ENCODE peak calls at places on chromosomes 7 and 10, in five cellular contexts. One of them, this sample, is unnamed.

GRCh38 chr10:133475821-133476640 is 22.3 kb downstream of the SCART1 start:
- DNase-seq in fibroblast of the conjunctiva: no peak
- DNase-seq in MV-4-11: no peak
- DNase-seq in transverse colon: no peak
- DNase-seq in activated naive CD4-positive, alpha-beta T cell treated with anti-CD3 and anti-CD28 coated beads, Interleukin-2, amount 10 ng/mL, durations not matched to agents 7 days and 5 days: peak
- DNase-seq in this sample: no peak

GRCh38 chr10:12391191-12391590 is 41.8 kb downstream of the CAMK1D start:
- DNase-seq in MV-4-11: no peak
- DNase-seq in activated naive CD4-positive, alpha-beta T cell treated with anti-CD3 and anti-CD28 coated beads, Interleukin-2, amount 10 ng/mL, durations not matched to agents 7 days and 5 days: no peak
- DNase-seq in fibroblast of the conjunctiva: no peak
- DNase-seq in transverse colon: no peak
- DNase-seq in this sample: no peak

GRCh38 chr10:60390224-60390626 is 550 bp upstream of the ANK3 start:
- DNase-seq in activated naive CD4-positive, alpha-beta T cell treated with anti-CD3 and anti-CD28 coated beads, Interleukin-2, amount 10 ng/mL, durations not matched to agents 7 days and 5 days: no peak
- DNase-seq in fibroblast of the conjunctiva: no peak
- DNase-seq in MV-4-11: no peak
- DNase-seq in transverse colon: no peak
- DNase-seq in this sample: no peak

GRCh38 chr10:4826788-4827324 is 849 bp downstream of the AKR1E2 start:
- DNase-seq in MV-4-11: peak
- DNase-seq in fibroblast of the conjunctiva: no peak
- DNase-seq in activated naive CD4-positive, alpha-beta T cell treated with anti-CD3 and anti-CD28 coated beads, Interleukin-2, amount 10 ng/mL, durations not matched to agents 7 days and 5 days: no peak
- DNase-seq in transverse colon: no peak
- DNase-seq in this sample: no peak

GRCh38 chr7:114819629-114820362 is 102.1 kb upstream of the MDFIC start:
- DNase-seq in activated naive CD4-positive, alpha-beta T cell treated with anti-CD3 and anti-CD28 coated beads, Interleukin-2, amount 10 ng/mL, durations not matched to agents 7 days and 5 days: no peak
- DNase-seq in fibroblast of the conjunctiva: peak
- DNase-seq in MV-4-11: no peak
- DNase-seq in transverse colon: no peak
- DNase-seq in this sample: no peak

GRCh38 chr10:5550250-5550545 is 25.4 kb downstream of the CALML3 start:
- DNase-seq in MV-4-11: no peak
- DNase-seq in activated naive CD4-positive, alpha-beta T cell treated with anti-CD3 and anti-CD28 coated beads, Interleukin-2, amount 10 ng/mL, durations not matched to agents 7 days and 5 days: no peak
- DNase-seq in fibroblast of the conjunctiva: no peak
- DNase-seq in transverse colon: no peak
- DNase-seq in this sample: no peak

GRCh38 chr7:145212050-145212449 is 376.2 kb upstream of the TPK1 start:
- DNase-seq in activated naive CD4-positive, alpha-beta T cell treated with anti-CD3 and anti-CD28 coated beads, Interleukin-2, amount 10 ng/mL, durations not matched to agents 7 days and 5 days: no peak
- DNase-seq in transverse colon: no peak
- DNase-seq in fibroblast of the conjunctiva: peak
- DNase-seq in MV-4-11: no peak
- DNase-seq in this sample: no peak

GRCh38 chr7:12685550-12685949 is 1.9 kb upstream of the ARL4A start:
- DNase-seq in fibroblast of the conjunctiva: peak
- DNase-seq in activated naive CD4-positive, alpha-beta T cell treated with anti-CD3 and anti-CD28 coated beads, Interleukin-2, amount 10 ng/mL, durations not matched to agents 7 days and 5 days: peak
- DNase-seq in MV-4-11: peak
- DNase-seq in transverse colon: no peak
- DNase-seq in this sample: peak

GRCh38 chr10:14645239-14645960 is 129.3 kb downstream of the FAM107B start:
- DNase-seq in transverse colon: no peak
- DNase-seq in MV-4-11: no peak
- DNase-seq in activated naive CD4-positive, alpha-beta T cell treated with anti-CD3 and anti-CD28 coated beads, Interleukin-2, amount 10 ng/mL, durations not matched to agents 7 days and 5 days: no peak
- DNase-seq in fibroblast of the conjunctiva: no peak
- DNase-seq in this sample: no peak

GRCh38 chr10:114485695-114486400 is 81.5 kb upstream of the AFAP1L2 start:
- DNase-seq in MV-4-11: no peak
- DNase-seq in activated naive CD4-positive, alpha-beta T cell treated with anti-CD3 and anti-CD28 coated beads, Interleukin-2, amount 10 ng/mL, durations not matched to agents 7 days and 5 days: no peak
- DNase-seq in transverse colon: no peak
- DNase-seq in fibroblast of the conjunctiva: no peak
- DNase-seq in this sample: peak

GRCh38 chr10:4397337-4397736 is 428.7 kb upstream of the AKR1E2 start:
- DNase-seq in fibroblast of the conjunctiva: no peak
- DNase-seq in activated naive CD4-positive, alpha-beta T cell treated with anti-CD3 and anti-CD28 coated beads, Interleukin-2, amount 10 ng/mL, durations not matched to agents 7 days and 5 days: no peak
- DNase-seq in transverse colon: no peak
- DNase-seq in MV-4-11: no peak
- DNase-seq in this sample: no peak

GRCh38 chr10:18960466-18961079 is 88.0 kb upstream of the MALRD1 start:
- DNase-seq in fibroblast of the conjunctiva: no peak
- DNase-seq in transverse colon: no peak
- DNase-seq in activated naive CD4-positive, alpha-beta T cell treated with anti-CD3 and anti-CD28 coated beads, Interleukin-2, amount 10 ng/mL, durations not matched to agents 7 days and 5 days: no peak
- DNase-seq in MV-4-11: no peak
- DNase-seq in this sample: no peak

GRCh38 chr10:4034907-4035581 is 250.0 kb upstream of the KLF6 start:
- DNase-seq in transverse colon: peak
- DNase-seq in activated naive CD4-positive, alpha-beta T cell treated with anti-CD3 and anti-CD28 coated beads, Interleukin-2, amount 10 ng/mL, durations not matched to agents 7 days and 5 days: peak
- DNase-seq in fibroblast of the conjunctiva: no peak
- DNase-seq in MV-4-11: peak
- DNase-seq in this sample: no peak

GRCh38 chr7:122884186-122884585 is 2.1 kb downstream of the CADPS2 start:
- DNase-seq in fibroblast of the conjunctiva: no peak
- DNase-seq in transverse colon: no peak
- DNase-seq in activated naive CD4-positive, alpha-beta T cell treated with anti-CD3 and anti-CD28 coated beads, Interleukin-2, amount 10 ng/mL, durations not matched to agents 7 days and 5 days: no peak
- DNase-seq in MV-4-11: no peak
- DNase-seq in this sample: no peak

GRCh38 chr7:28211006-28211405 is 30.4 kb upstream of the JAZF1 start:
- DNase-seq in activated naive CD4-positive, alpha-beta T cell treated with anti-CD3 and anti-CD28 coated beads, Interleukin-2, amount 10 ng/mL, durations not matched to agents 7 days and 5 days: no peak
- DNase-seq in MV-4-11: no peak
- DNase-seq in transverse colon: no peak
- DNase-seq in fibroblast of the conjunctiva: no peak
- DNase-seq in this sample: no peak

GRCh38 chr10:2949948-2950354 is 117.4 kb upstream of the PFKP start:
- DNase-seq in activated naive CD4-positive, alpha-beta T cell treated with anti-CD3 and anti-CD28 coated beads, Interleukin-2, amount 10 ng/mL, durations not matched to agents 7 days and 5 days: no peak
- DNase-seq in MV-4-11: no peak
- DNase-seq in transverse colon: no peak
- DNase-seq in fibroblast of the conjunctiva: no peak
- DNase-seq in this sample: no peak

GRCh38 chr10:60572511-60573194 is 183.0 kb upstream of the ANK3 start:
- DNase-seq in fibroblast of the conjunctiva: peak
- DNase-seq in MV-4-11: no peak
- DNase-seq in activated naive CD4-positive, alpha-beta T cell treated with anti-CD3 and anti-CD28 coated beads, Interleukin-2, amount 10 ng/mL, durations not matched to agents 7 days and 5 days: peak
- DNase-seq in transverse colon: peak
- DNase-seq in this sample: peak

GRCh38 chr7:37694208-37695080 is 10.9 kb downstream of the GPR141 start:
- DNase-seq in transverse colon: no peak
- DNase-seq in activated naive CD4-positive, alpha-beta T cell treated with anti-CD3 and anti-CD28 coated beads, Interleukin-2, amount 10 ng/mL, durations not matched to agents 7 days and 5 days: no peak
- DNase-seq in fibroblast of the conjunctiva: no peak
- DNase-seq in MV-4-11: peak
- DNase-seq in this sample: no peak

GRCh38 chr10:15758618-15759017 is 38.9 kb upstream of the ITGA8 start:
- DNase-seq in MV-4-11: no peak
- DNase-seq in activated naive CD4-positive, alpha-beta T cell treated with anti-CD3 and anti-CD28 coated beads, Interleukin-2, amount 10 ng/mL, durations not matched to agents 7 days and 5 days: no peak
- DNase-seq in fibroblast of the conjunctiva: no peak
- DNase-seq in transverse colon: no peak
- DNase-seq in this sample: no peak

GRCh38 chr7:117993377-117994003 is 120.2 kb upstream of the CTTNBP2 start:
- DNase-seq in fibroblast of the conjunctiva: peak
- DNase-seq in transverse colon: peak
- DNase-seq in activated naive CD4-positive, alpha-beta T cell treated with anti-CD3 and anti-CD28 coated beads, Interleukin-2, amount 10 ng/mL, durations not matched to agents 7 days and 5 days: no peak
- DNase-seq in MV-4-11: peak
- DNase-seq in this sample: peak

GRCh38 chr10:121306159-121306673 is 292.0 kb downstream of the FGFR2 start:
- DNase-seq in fibroblast of the conjunctiva: no peak
- DNase-seq in MV-4-11: no peak
- DNase-seq in transverse colon: no peak
- DNase-seq in activated naive CD4-positive, alpha-beta T cell treated with anti-CD3 and anti-CD28 coated beads, Interleukin-2, amount 10 ng/mL, durations not matched to agents 7 days and 5 days: no peak
- DNase-seq in this sample: no peak

GRCh38 chr7:150341263-150342118 is at the start of gene RARRES2:
- DNase-seq in activated naive CD4-positive, alpha-beta T cell treated with anti-CD3 and anti-CD28 coated beads, Interleukin-2, amount 10 ng/mL, durations not matched to agents 7 days and 5 days: no peak
- DNase-seq in MV-4-11: no peak
- DNase-seq in transverse colon: peak
- DNase-seq in fibroblast of the conjunctiva: no peak
- DNase-seq in this sample: peak

GRCh38 chr7:159115601-159116501 is 28.8 kb downstream of the VIPR2 start:
- DNase-seq in transverse colon: no peak
- DNase-seq in fibroblast of the conjunctiva: no peak
- DNase-seq in MV-4-11: no peak
- DNase-seq in activated naive CD4-positive, alpha-beta T cell treated with anti-CD3 and anti-CD28 coated beads, Interleukin-2, amount 10 ng/mL, durations not matched to agents 7 days and 5 days: peak
- DNase-seq in this sample: no peak

GRCh38 chr10:88707429-88708110 is 1.5 kb downstream of the LIPK start:
- DNase-seq in activated naive CD4-positive, alpha-beta T cell treated with anti-CD3 and anti-CD28 coated beads, Interleukin-2, amount 10 ng/mL, durations not matched to agents 7 days and 5 days: no peak
- DNase-seq in transverse colon: no peak
- DNase-seq in fibroblast of the conjunctiva: peak
- DNase-seq in MV-4-11: peak
- DNase-seq in this sample: no peak

GRCh38 chr7:29915481-29916215 is 74.0 kb downstream of the SCRN1 start:
- DNase-seq in activated naive CD4-positive, alpha-beta T cell treated with anti-CD3 and anti-CD28 coated beads, Interleukin-2, amount 10 ng/mL, durations not matched to agents 7 days and 5 days: no peak
- DNase-seq in MV-4-11: no peak
- DNase-seq in transverse colon: no peak
- DNase-seq in fibroblast of the conjunctiva: no peak
- DNase-seq in this sample: peak

GRCh38 chr7:155975490-155975889 is 163.2 kb upstream of the SHH start:
- DNase-seq in activated naive CD4-positive, alpha-beta T cell treated with anti-CD3 and anti-CD28 coated beads, Interleukin-2, amount 10 ng/mL, durations not matched to agents 7 days and 5 days: no peak
- DNase-seq in fibroblast of the conjunctiva: no peak
- DNase-seq in transverse colon: peak
- DNase-seq in MV-4-11: no peak
- DNase-seq in this sample: no peak

GRCh38 chr7:45070254-45070642 is 18.5 kb downstream of the NACAD start:
- DNase-seq in fibroblast of the conjunctiva: no peak
- DNase-seq in transverse colon: no peak
- DNase-seq in activated naive CD4-positive, alpha-beta T cell treated with anti-CD3 and anti-CD28 coated beads, Interleukin-2, amount 10 ng/mL, durations not matched to agents 7 days and 5 days: no peak
- DNase-seq in MV-4-11: no peak
- DNase-seq in this sample: no peak

GRCh38 chr7:44727346-44728262 is 21.0 kb upstream of the ZMIZ2 start:
- DNase-seq in MV-4-11: peak
- DNase-seq in transverse colon: no peak
- DNase-seq in activated naive CD4-positive, alpha-beta T cell treated with anti-CD3 and anti-CD28 coated beads, Interleukin-2, amount 10 ng/mL, durations not matched to agents 7 days and 5 days: no peak
- DNase-seq in fibroblast of the conjunctiva: no peak
- DNase-seq in this sample: no peak

GRCh38 chr10:114635101-114635500 is 23.0 kb downstream of the ABLIM1 start:
- DNase-seq in transverse colon: no peak
- DNase-seq in activated naive CD4-positive, alpha-beta T cell treated with anti-CD3 and anti-CD28 coated beads, Interleukin-2, amount 10 ng/mL, durations not matched to agents 7 days and 5 days: no peak
- DNase-seq in fibroblast of the conjunctiva: no peak
- DNase-seq in MV-4-11: no peak
- DNase-seq in this sample: no peak

GRCh38 chr7:55185941-55186609 is 167.3 kb downstream of the EGFR start:
- DNase-seq in fibroblast of the conjunctiva: peak
- DNase-seq in transverse colon: no peak
- DNase-seq in MV-4-11: no peak
- DNase-seq in activated naive CD4-positive, alpha-beta T cell treated with anti-CD3 and anti-CD28 coated beads, Interleukin-2, amount 10 ng/mL, durations not matched to agents 7 days and 5 days: no peak
- DNase-seq in this sample: no peak

GRCh38 chr10:56605043-56605442 is 244.0 kb upstream of the ZWINT start:
- DNase-seq in MV-4-11: no peak
- DNase-seq in fibroblast of the conjunctiva: no peak
- DNase-seq in transverse colon: no peak
- DNase-seq in activated naive CD4-positive, alpha-beta T cell treated with anti-CD3 and anti-CD28 coated beads, Interleukin-2, amount 10 ng/mL, durations not matched to agents 7 days and 5 days: no peak
- DNase-seq in this sample: no peak

GRCh38 chr7:15686957-15687644 is 618 bp upstream of the MEOX2 start:
- DNase-seq in activated naive CD4-positive, alpha-beta T cell treated with anti-CD3 and anti-CD28 coated beads, Interleukin-2, amount 10 ng/mL, durations not matched to agents 7 days and 5 days: no peak
- DNase-seq in transverse colon: no peak
- DNase-seq in fibroblast of the conjunctiva: no peak
- DNase-seq in MV-4-11: no peak
- DNase-seq in this sample: no peak

This sample was measured in testis.